ENCODE peak calls at places on chromosomes 2 and 18, in six cellular contexts. M is activated B cell treated with CpG ODN at 0.5 μM for 24 hours; O is posterior cingulate gyrus; N is C1 segment of cervical spinal cord; Q is NCI-H774; C is stimulated activated CD4-positive, alpha-beta T cell treated with anti-CD3 and anti-CD28 coated beads, TNF-alpha, amount 100 ng/mL, for 48 hours. Y is an unnamed sample.

GRCh38 chr2:209577376-209578357 is 153.8 kb downstream of the MAP2 start:
- DNase-seq in N (no peak), C (no peak), O (no peak), Q (no peak), M (no peak), Y (peak)

GRCh38 chr2:116668691-116669090 is 1145.8 kb upstream of the DDX18 start:
- DNase-seq in M (no peak), N (no peak), Q (no peak), C (no peak), O (no peak), Y (peak)

GRCh38 chr18:71743634-71744033 is 800.5 kb downstream of the CBLN2 start:
- DNase-seq in Q (no peak), O (no peak), M (no peak), N (no peak), C (no peak), Y (no peak)

GRCh38 chr2:167844714-167845530 is 402.5 kb downstream of the STK39 start:
- DNase-seq in N (no peak), O (no peak), M (no peak), C (no peak), Q (peak), Y (no peak)

GRCh38 chr2:188293601-188294482 is 2.2 kb downstream of the GULP1 start:
- DNase-seq in Q (peak), N (peak), O (peak), M (no peak), C (no peak), Y (peak)

GRCh38 chr2:65130440-65131175 is 702 bp upstream of the RAB1A start:
- DNase-seq in M (no peak), O (no peak), Q (peak), N (no peak), C (no peak), Y (no peak)

GRCh38 chr2:238599549-238600505 is 173.1 kb downstream of the ASB1 start:
- DNase-seq in M (no peak), C (no peak), O (no peak), Q (no peak), N (no peak), Y (no peak)

GRCh38 chr2:222483513-222484039 is 59.2 kb downstream of the SGPP2 start:
- DNase-seq in N (no peak), M (no peak), Q (no peak), C (no peak), O (no peak), Y (no peak)

GRCh38 chr18:4720498-4720897 is 265.4 kb upstream of the DLGAP1 start:
- DNase-seq in M (no peak), N (no peak), Q (no peak), O (no peak), C (no peak), Y (no peak)

GRCh38 chr2:215716971-215717370 is 281.1 kb upstream of the FN1 start:
- DNase-seq in N (no peak), M (no peak), Q (no peak), C (no peak), O (no peak), Y (no peak)

GRCh38 chr2:151976945-151977353 is 121.9 kb downstream of the CACNB4 start:
- DNase-seq in M (no peak), N (no peak), C (peak), O (no peak), Q (no peak), Y (no peak)

GRCh38 chr2:59177748-59178147 is 936.6 kb upstream of the FANCL start:
- DNase-seq in C (no peak), N (no peak), M (no peak), Q (peak), O (no peak), Y (no peak)

GRCh38 chr2:20353597-20353996 is 3.0 kb upstream of the PUM2 start:
- DNase-seq in Q (peak), C (no peak), O (no peak), M (no peak), N (no peak), Y (no peak)